ENCODE peak calls at places on chromosomes 1 and 21, in eight cellular contexts. F is psoas muscle; I is fibroblast of lung; H is CD8-positive, alpha-beta T cell; U is tibial artery; B is naive thymus-derived CD4-positive, alpha-beta T cell; T is H1; L is PC-9. O is an unnamed sample.

GRCh38 chr1:203593723-203594122 is 32.9 kb upstream of the ATP2B4 start:
- DNase-seq in B (peak; percentile 42), H (peak; percentile 63), I (peak; percentile 32), U (no peak), T (no peak), F (peak; percentile 62), L (no peak), O (peak; percentile 40)

GRCh38 chr1:41682845-41683630 is 198.6 kb upstream of the EDN2 start:
- DNase-seq in T (no peak), U (no peak), H (no peak), I (no peak), F (no peak), B (no peak), L (no peak), O (no peak)

GRCh38 chr1:58824753-58825389 is 41.0 kb upstream of the JUN start:
- DNase-seq in H (no peak), F (no peak), T (no peak), L (peak; percentile 92), I (no peak), U (no peak), B (no peak), O (no peak)

GRCh38 chr1:64745181-64745985 is 508 bp downstream of the RAVER2 start:
- DNase-seq in L (peak; percentile 13), U (peak; percentile 66), F (peak; percentile 57), I (peak; percentile 59), B (peak; percentile 23), H (peak; percentile 17), T (no peak), O (peak; percentile 33)

GRCh38 chr1:209235170-209235569 is 348.3 kb upstream of the CAMK1G start:
- DNase-seq in U (no peak), H (no peak), T (no peak), B (no peak), F (no peak), I (no peak), L (no peak), O (no peak)

GRCh38 chr21:33618407-33618806 is 23.1 kb downstream of the CRYZL1 start:
- DNase-seq in U (no peak), L (no peak), F (no peak), I (no peak), H (no peak), B (no peak), T (no peak), O (no peak)

GRCh38 chr1:40861227-40862003 is 748 bp downstream of the CITED4 start:
- DNase-seq in U (peak; percentile 74), F (peak; percentile 79), H (peak; percentile 44), B (peak; percentile 47), L (no peak), T (no peak), I (peak; percentile 48), O (peak; percentile 39)

GRCh38 chr1:25795955-25796806 is 3.8 kb upstream of the SELENON start:
- DNase-seq in T (no peak), L (no peak), I (no peak), F (peak; percentile 83), U (no peak), H (peak; percentile 53), B (no peak), O (no peak)

GRCh38 chr1:17874665-17875064 is 119.5 kb downstream of the ACTL8 start:
- DNase-seq in H (no peak), I (peak; percentile 87), B (no peak), F (no peak), L (peak; percentile 33), U (peak; percentile 31), T (no peak), O (no peak)

GRCh38 chr1:94854458-94855306 is 34.5 kb downstream of the SLC44A3 start:
- DNase-seq in T (peak; percentile 61), B (peak; percentile 70), F (peak; percentile 89), L (peak; percentile 86), U (peak; percentile 92), I (peak; percentile 93), H (peak; percentile 69), O (peak; percentile 72)

GRCh38 chr1:235930543-235930942 is 63.8 kb upstream of the LYST start:
- DNase-seq in H (no peak), U (no peak), I (no peak), B (no peak), T (no peak), L (peak; percentile 77), F (no peak), O (no peak)

GRCh38 chr1:204653590-204654340 is 31.8 kb downstream of the LRRN2 start:
- DNase-seq in B (no peak), L (no peak), I (no peak), U (no peak), T (no peak), F (no peak), H (no peak), O (no peak)

GRCh38 chr1:27970401-27970800 is 10.6 kb downstream of the XKR8 start:
- DNase-seq in I (peak; percentile 86), F (peak; percentile 74), T (no peak), B (no peak), L (no peak), U (no peak), H (no peak), O (no peak)

GRCh38 chr1:201632364-201632952 is 93.5 kb downstream of the NAV1 start:
- DNase-seq in F (no peak), B (no peak), H (no peak), I (no peak), T (no peak), L (no peak), U (no peak), O (no peak)

GRCh38 chr1:110235839-110236682 is 25.9 kb downstream of the KCNC4 start:
- DNase-seq in H (no peak), T (no peak), F (no peak), I (peak; percentile 43), B (peak; percentile 50), L (peak; percentile 42), U (no peak), O (no peak)

GRCh38 chr1:48526045-48526714 is 54.2 kb upstream of the SPATA6 start:
- DNase-seq in B (no peak), L (no peak), I (peak; percentile 88), T (no peak), H (no peak), F (no peak), U (no peak), O (no peak)

GRCh38 chr21:15379776-15380175 is 315.0 kb upstream of the NRIP1 start:
- DNase-seq in H (no peak), T (no peak), U (no peak), I (no peak), F (no peak), L (no peak), B (no peak), O (no peak)

GRCh38 chr1:175434268-175434860 is 241.8 kb upstream of the KIAA0040 start:
- DNase-seq in U (no peak), T (peak; percentile 17), I (no peak), F (no peak), L (no peak), H (no peak), B (no peak), O (peak; percentile 12)

GRCh38 chr1:155860939-155861496 is 1.7 kb downstream of the SYT11 start:
- DNase-seq in H (no peak), T (no peak), I (no peak), L (no peak), B (no peak), F (no peak), U (no peak), O (no peak)
- H3K4me3 ChIP-seq in H (no peak overlapping the region), T (peak overlapping the region; percentile 68), I (peak overlapping the region; percentile 75), L (no peak overlapping the region), B (no peak overlapping the region), F (peak overlapping the region; percentile 77), U (peak overlapping the region; percentile 53), O (no peak overlapping the region)

DNA sequence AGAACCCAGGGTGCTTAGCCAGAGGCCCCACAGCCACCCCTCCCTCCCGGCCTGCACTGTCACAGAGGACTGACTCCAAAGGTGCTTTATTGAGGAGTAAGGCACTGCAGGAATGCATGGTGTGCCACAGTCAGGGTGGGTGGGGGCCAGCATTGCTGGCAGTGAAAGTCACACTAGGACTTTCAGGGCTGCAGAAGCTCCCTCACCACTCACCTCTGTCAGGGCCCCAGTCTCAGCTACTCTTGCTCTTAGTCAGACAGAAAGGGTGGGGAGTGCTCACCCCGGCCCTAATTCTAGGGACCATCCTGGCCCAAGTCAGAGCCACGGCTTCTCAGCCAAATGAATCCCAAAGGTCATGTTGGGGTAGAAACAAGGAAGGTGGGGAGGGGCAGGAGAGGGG is 19.4 kb downstream of the KNCN start:
- DNase-seq in U (no peak), L (no peak), B (no peak), T (no peak), H (no peak), I (no peak), F (no peak), O (no peak)
- H3K27me3 ChIP-seq in U (peaks cover 30% of the 10 kb centered on the region), L (peaks cover 7% of the 10 kb centered on the region), B (no peaks in the 10 kb centered on the region), T (peaks cover 27% of the 10 kb centered on the region), H (no peaks in the 10 kb centered on the region), I (peaks cover 36% of the 10 kb centered on the region), F (peaks cover 3% of the 10 kb centered on the region), O (no peaks in the 10 kb centered on the region)

DNA sequence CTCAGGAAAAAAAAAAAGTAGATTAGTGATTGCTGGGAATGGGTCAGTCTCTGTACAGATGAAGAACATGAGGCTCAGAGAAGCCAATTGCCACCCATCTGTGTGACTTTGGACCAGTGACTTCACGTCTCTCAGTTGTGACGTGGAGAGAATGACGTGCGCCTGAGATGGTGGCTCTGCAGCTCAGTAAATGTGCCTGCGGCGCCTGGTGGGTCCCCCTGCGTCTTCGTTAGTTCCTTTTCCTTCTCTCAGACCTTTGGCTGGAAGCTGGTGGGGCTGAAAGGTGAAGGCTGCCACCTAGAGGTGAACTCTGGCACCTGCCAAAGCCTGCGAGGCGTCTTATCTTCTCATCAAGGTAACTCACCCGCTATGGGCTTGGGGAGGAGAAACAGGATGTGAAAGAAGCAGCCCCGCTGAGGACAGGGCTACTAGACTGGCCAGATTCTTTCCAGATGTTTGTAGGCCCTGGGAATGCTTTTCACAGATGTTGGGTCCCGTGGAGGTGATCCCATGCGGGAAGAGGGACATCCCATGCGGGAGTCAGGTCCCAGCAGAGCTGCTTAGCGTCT is 8.7 kb upstream of the E2F2 start:
- DNase-seq in H (peak; percentile 91), T (peak; percentile 95), L (peak; percentile 95), U (peak; percentile 90), F (peak; percentile 91), I (peak; percentile 88), B (peak; percentile 86), O (peak; percentile 92)
- H3K4me3 ChIP-seq in H (no peak overlapping the region), T (no peak overlapping the region), L (peak overlapping the region; percentile 30), U (peak overlapping the region; percentile 24), F (peak overlapping the region; percentile 26), I (no peak overlapping the region), B (no peak overlapping the region), O (no peak overlapping the region)

GRCh38 chr1:2946291-2946690 is 75.0 kb upstream of the ACTRT2 start:
- DNase-seq in I (no peak), U (peak; percentile 54), H (no peak), B (no peak), L (no peak), T (no peak), F (peak; percentile 48), O (no peak)

GRCh38 chr1:2949966-2950925 is 71.0 kb upstream of the ACTRT2 start:
- DNase-seq in H (no peak), B (no peak), I (no peak), L (no peak), T (no peak), U (peak; percentile 74), F (peak; percentile 30), O (no peak)

GRCh38 chr1:2948751-2949680 is 72.3 kb upstream of the ACTRT2 start:
- DNase-seq in F (peak; percentile 18), L (no peak), U (peak; percentile 59), I (no peak), H (no peak), B (no peak), T (no peak), O (no peak)

GRCh38 chr1:2946999-2947650 is 74.1 kb upstream of the ACTRT2 start:
- DNase-seq in I (no peak), T (no peak), B (no peak), F (peak; percentile 23), H (no peak), U (peak; percentile 48), L (no peak), O (no peak)

GRCh38 chr1:2948001-2948750 is 73.1 kb upstream of the ACTRT2 start:
- DNase-seq in U (peak; percentile 61), T (no peak), B (no peak), L (no peak), H (no peak), F (peak; percentile 28), I (no peak), O (no peak)
- H3K27me3 ChIP-seq in U (peaks cover 33% of the 10 kb centered on the region), T (no peaks in the 10 kb centered on the region), B (no peaks in the 10 kb centered on the region), L (peaks cover 77% of the 10 kb centered on the region), H (no peaks in the 10 kb centered on the region), F (peaks cover 23% of the 10 kb centered on the region), I (no peaks in the 10 kb centered on the region), O (no peaks in the 10 kb centered on the region)

O was measured in Caco-2.